ENCODE peak calls at places on chromosomes 6 and 20, in five cellular contexts. K is K562, X is A549, Z is H1, P is HepG2. B is an unnamed sample.

GRCh38 chr6:9540534-9541126 is 874.2 kb downstream of the TFAP2A start:
- DNase-seq in K (peak; percentile 46), X (peak; percentile 11), Z (no peak), P (peak; percentile 20), B (peak; percentile 67)

GRCh38 chr6:122049341-122049740 is 350.1 kb upstream of the HSF2 start:
- DNase-seq in K (no peak), X (no peak), Z (no peak), P (no peak), B (peak; percentile 38)

GRCh38 chr6:44122821-44123220 is 4.4 kb downstream of the MRPL14 start:
- DNase-seq in K (no peak), X (no peak), Z (no peak), P (peak; percentile 25), B (no peak)

GRCh38 chr6:106757267-106757666 is 127.9 kb downstream of the QRSL1 start:
- DNase-seq in K (no peak), X (no peak), Z (no peak), P (peak; percentile 14), B (no peak)

GRCh38 chr6:408599-409102 is 17.1 kb downstream of the IRF4 start:
- DNase-seq in K (peak; percentile 69), X (peak; percentile 40), Z (no peak), P (peak; percentile 65), B (peak; percentile 38)

GRCh38 chr20:24148372-24148771 is 159.8 kb upstream of the GGTLC1 start:
- DNase-seq in K (no peak), X (no peak), Z (peak; percentile 14), P (no peak), B (no peak)

GRCh38 chr6:69584913-69585729 is 211.7 kb downstream of the LMBRD1 start:
- DNase-seq in K (no peak), X (no peak), Z (no peak), P (no peak), B (no peak)

GRCh38 chr20:41437836-41438235 is 71.2 kb upstream of the EMILIN3 start:
- DNase-seq in K (no peak), X (no peak), Z (no peak), P (no peak), B (peak; percentile 10)

GRCh38 chr6:107633680-107634141 is 143.8 kb downstream of the SOBP start:
- DNase-seq in K (no peak), X (no peak), Z (no peak), P (no peak), B (no peak)

GRCh38 chr6:1491025-1491424 is 101.6 kb downstream of the FOXF2 start:
- DNase-seq in K (no peak), X (no peak), Z (no peak), P (no peak), B (no peak)

GRCh38 chr20:51926670-51927305 is 124.5 kb upstream of the SALL4 start:
- DNase-seq in K (no peak), X (no peak), Z (no peak), P (no peak), B (no peak)

GRCh38 chr6:84643778-84644177 is 120.6 kb downstream of the TBX18 start:
- DNase-seq in K (no peak), X (no peak), Z (no peak), P (no peak), B (no peak)

GRCh38 chr6:143652840-143653239 is 24.9 kb upstream of the PHACTR2 start:
- DNase-seq in K (no peak), X (no peak), Z (no peak), P (no peak), B (no peak)

GRCh38 chr20:58797371-58798050 is 53.2 kb downstream of the GNAS-AS1 start:
- DNase-seq in K (no peak), X (no peak), Z (no peak), P (no peak), B (no peak)

GRCh38 chr6:5214570-5215052 is 46.1 kb downstream of the LYRM4 start:
- DNase-seq in K (peak; percentile 74), X (no peak), Z (peak; percentile 90), P (peak; percentile 25), B (peak; percentile 78)

GRCh38 chr6:166104872-166105271 is 62.8 kb downstream of the TBXT start:
- DNase-seq in K (no peak), X (no peak), Z (no peak), P (no peak), B (no peak)

GRCh38 chr6:149862901-149863595 is 1.1 kb downstream of the LRP11 start:
- DNase-seq in K (peak; percentile 53), X (no peak), Z (peak; percentile 73), P (peak; percentile 38), B (peak; percentile 57)

GRCh38 chr6:71446084-71446869 is 157.7 kb downstream of the OGFRL1 start:
- DNase-seq in K (no peak), X (no peak), Z (no peak), P (no peak), B (no peak)

GRCh38 chr6:16681260-16681873 is 79.9 kb downstream of the ATXN1 start:
- DNase-seq in K (no peak), X (peak; percentile 58), Z (no peak), P (peak; percentile 94), B (peak; percentile 96)

GRCh38 chr20:49851234-49851755 is 38.7 kb downstream of the SLC9A8 start:
- DNase-seq in K (no peak), X (no peak), Z (no peak), P (no peak), B (no peak)

GRCh38 chr20:3382836-3383235 is 24.6 kb downstream of the DNAAF9 start:
- DNase-seq in K (no peak), X (no peak), Z (no peak), P (no peak), B (no peak)

GRCh38 chr20:25239387-25240370 is 8.2 kb upstream of the PYGB start:
- DNase-seq in K (no peak), X (no peak), Z (no peak), P (no peak), B (no peak)

GRCh38 chr6:45590225-45590624 is 212.5 kb upstream of the SUPT3H start:
- DNase-seq in K (no peak), X (no peak), Z (peak; percentile 10), P (no peak), B (peak; percentile 92)

GRCh38 chr6:143569035-143569434 is 57.5 kb upstream of the FUCA2 start:
- DNase-seq in K (no peak), X (no peak), Z (no peak), P (no peak), B (peak; percentile 53)

GRCh38 chr6:12937971-12938370 is 221.4 kb downstream of the PHACTR1 start:
- DNase-seq in K (no peak), X (no peak), Z (no peak), P (no peak), B (no peak)

GRCh38 chr20:42483694-42484303 is 705.9 kb downstream of the PTPRT start:
- DNase-seq in K (peak; percentile 71), X (no peak), Z (peak; percentile 87), P (peak; percentile 32), B (no peak)

GRCh38 chr20:42485566-42485965 is 704.1 kb downstream of the PTPRT start:
- DNase-seq in K (no peak), X (no peak), Z (no peak), P (no peak), B (no peak)

GRCh38 chr20:42484790-42485365 is 704.8 kb downstream of the PTPRT start:
- DNase-seq in K (no peak), X (no peak), Z (no peak), P (no peak), B (no peak)

GRCh38 chr20:42482808-42483207 is 706.9 kb downstream of the PTPRT start:
- DNase-seq in K (no peak), X (no peak), Z (no peak), P (no peak), B (no peak)

GRCh38 chr20:42484335-42484734 is 705.4 kb downstream of the PTPRT start:
- DNase-seq in K (no peak), X (no peak), Z (no peak), P (no peak), B (no peak)
- TF ChIP-seq MAFK in K (no peak), X (no peak), Z (no peak), P (no peak), B (no peak)

DNA sequence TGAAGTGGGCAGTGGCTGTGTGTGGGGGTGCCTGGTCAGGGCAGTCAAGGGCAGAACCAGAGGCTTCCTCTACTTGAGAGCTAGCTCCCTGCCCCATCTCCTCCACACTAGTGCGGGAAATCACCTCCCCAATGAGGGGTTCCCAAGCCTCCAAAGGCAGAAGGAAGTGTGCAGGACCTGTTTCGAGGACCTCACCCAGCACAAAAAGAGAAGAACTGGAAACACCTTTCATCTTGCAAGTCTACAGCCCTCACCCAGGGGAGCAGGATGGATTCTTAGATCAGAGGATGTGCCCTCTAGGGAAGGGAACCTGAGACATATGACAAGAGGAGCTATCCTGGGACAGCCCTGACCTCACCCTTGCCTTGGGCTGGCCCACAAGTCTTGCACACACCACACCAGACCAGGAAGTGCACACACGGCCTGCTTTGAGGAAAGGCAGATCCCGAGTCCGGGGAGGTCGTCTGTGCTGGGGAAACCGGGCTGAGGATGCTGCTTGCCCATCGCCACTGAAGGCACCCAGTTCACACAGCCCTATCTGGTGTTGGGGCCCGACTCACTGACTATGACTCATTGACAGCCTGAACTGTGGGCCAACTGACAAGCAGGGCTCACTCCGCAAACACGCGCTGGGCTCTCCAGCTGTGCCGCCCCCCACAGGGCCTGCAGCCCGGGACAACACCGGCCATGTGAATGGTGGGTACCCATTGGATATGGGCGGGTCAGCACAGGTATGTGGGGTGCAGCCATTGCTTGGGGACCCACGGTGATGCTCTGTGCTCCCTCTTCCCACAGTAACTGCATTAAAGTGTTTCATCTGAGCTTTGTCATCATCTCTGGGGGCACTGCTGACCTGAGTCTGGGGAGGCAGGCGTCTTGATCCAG is 1.8 kb downstream of the SAMD10 start:
- DNase-seq in K (no peak), X (no peak), Z (no peak), P (peak; percentile 87), B (peak; percentile 88)
- TF ChIP-seq MAFK in K (no peak), X (no peak), Z (no peak), P (no peak), B (no peak)

DNA sequence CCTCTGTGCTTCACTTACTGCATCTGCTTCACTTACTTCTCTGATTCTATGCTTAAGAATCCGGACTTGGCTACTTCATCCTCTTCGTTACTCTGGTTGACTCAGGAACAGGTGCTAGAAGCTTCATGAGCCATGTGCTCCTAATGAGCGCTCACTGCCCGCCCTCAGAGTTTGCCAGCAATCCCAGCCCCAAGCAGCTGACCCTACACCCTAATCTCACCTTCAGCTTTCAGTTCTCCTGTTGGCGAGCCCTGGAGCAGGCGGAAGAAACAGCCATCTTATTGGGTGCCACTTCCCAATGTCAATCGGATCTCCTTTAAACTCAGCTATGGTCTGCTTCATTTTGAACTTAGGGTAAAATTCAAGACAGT is 61.3 kb downstream of the FOXA2 start:
- DNase-seq in K (no peak), X (no peak), Z (peak; percentile 16), P (no peak), B (no peak)
- TF ChIP-seq MAFK in K (no peak), X (no peak), Z (no peak), P (no peak), B (no peak)

DNA sequence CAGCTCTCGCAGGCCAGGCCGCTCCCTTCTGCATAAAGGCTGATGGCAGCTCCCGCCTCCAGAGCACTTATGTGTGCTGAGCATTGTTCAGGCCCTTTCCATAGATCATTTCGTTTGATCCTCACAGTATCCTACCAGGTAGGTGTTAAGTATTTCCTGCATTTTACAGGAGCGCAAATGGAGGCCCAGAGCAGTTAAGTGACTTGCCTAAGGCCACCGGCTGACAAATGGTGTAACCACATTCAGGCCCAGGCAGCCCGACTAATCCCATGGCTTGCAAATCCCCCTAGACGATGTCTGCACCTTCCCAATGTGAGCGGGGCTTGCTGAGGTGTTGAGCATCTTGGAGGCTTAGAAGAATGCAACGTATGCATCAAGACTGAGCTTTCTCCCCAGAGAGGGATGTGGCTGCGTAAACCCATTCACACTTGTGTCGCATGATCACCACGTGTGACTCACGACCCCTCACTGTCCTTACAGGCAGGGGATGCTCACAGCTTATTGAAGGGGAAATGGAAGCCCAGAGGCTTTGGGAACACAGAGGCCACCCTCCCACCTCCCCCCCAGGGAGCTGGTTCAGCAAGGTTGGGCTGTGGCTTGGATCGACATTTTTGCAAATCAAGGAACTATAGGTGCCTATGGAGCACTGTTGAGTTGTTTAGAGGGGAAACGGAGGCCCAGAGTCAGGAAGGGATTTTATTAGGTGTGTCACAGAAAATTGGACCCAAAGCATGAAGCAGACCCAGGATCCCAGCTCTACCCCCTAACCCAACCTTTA is 7.0 kb downstream of the BPIFB2 start:
- DNase-seq in K (no peak), X (no peak), Z (no peak), P (no peak), B (no peak)
- TF ChIP-seq MAFK in K (no peak), X (no peak), Z (no peak), P (no peak), B (no peak)

B was measured in IMR-90.